ENCODE peak calls at places on chromosomes 4 and X, in seven cellular contexts. M is K562, N is IMR-90, Q is HCT116, B is GM12878, K is HepG2, A is H1. G is an unnamed sample.

GRCh38 chr4:4344915-4345527 is 41.9 kb upstream of the NSG1 start:
- DNase-seq in M (no peak), N (no peak), Q (no peak), B (peak), K (no peak), A (no peak), G (no peak)

GRCh38 chr4:4694812-4695211 is 153.0 kb upstream of the STX18 start:
- DNase-seq in M (no peak), N (no peak), Q (no peak), B (no peak), K (peak), A (no peak), G (no peak)

GRCh38 chrX:154717824-154718223 is 33.1 kb downstream of the GAB3 start:
- DNase-seq in M (peak), N (peak), Q (no peak), B (no peak), K (no peak), A (no peak), G (no peak)

GRCh38 chrX:11261260-11261659 is 32.0 kb upstream of the AMELX start:
- DNase-seq in M (no peak), N (peak), Q (no peak), B (no peak), K (no peak), A (no peak), G (no peak)

GRCh38 chr4:124144302-124144701 is 568.2 kb downstream of the ANKRD50 start:
- DNase-seq in M (no peak), N (no peak), Q (no peak), B (no peak), K (no peak), A (no peak), G (peak)

GRCh38 chr4:186472948-186473347 is 82.4 kb downstream of the MTNR1A start:
- DNase-seq in M (no peak), N (peak), Q (peak), B (no peak), K (peak), A (no peak), G (no peak)

GRCh38 chr4:89303989-89304388 is 3.6 kb downstream of the GPRIN3 start:
- DNase-seq in M (no peak), N (no peak), Q (no peak), B (no peak), K (no peak), A (no peak), G (no peak)

GRCh38 chrX:40132751-40133150 is 35.0 kb upstream of the BCOR start:
- DNase-seq in M (peak), N (peak), Q (peak), B (no peak), K (no peak), A (no peak), G (peak)

GRCh38 chrX:34058005-34058404 is 74.1 kb downstream of the FAM47A start:
- DNase-seq in M (no peak), N (no peak), Q (no peak), B (no peak), K (no peak), A (peak), G (no peak)

GRCh38 chr4:3851211-3851610 is 85.0 kb downstream of the ADRA2C start:
- DNase-seq in M (no peak), N (peak), Q (no peak), B (no peak), K (no peak), A (no peak), G (no peak)

GRCh38 chr4:40731792-40732245 is 17.9 kb upstream of the NSUN7 start:
- DNase-seq in M (no peak), N (no peak), Q (no peak), B (no peak), K (peak), A (no peak), G (peak)

GRCh38 chr4:144948009-144948408 is 150.0 kb downstream of the ANAPC10 start:
- DNase-seq in M (no peak), N (no peak), Q (no peak), B (no peak), K (peak), A (no peak), G (no peak)

GRCh38 chr4:156970501-156971167 is 965 bp downstream of the PDGFC start:
- DNase-seq in M (no peak), N (peak), Q (no peak), B (no peak), K (peak), A (peak), G (peak)

GRCh38 chr4:73817341-73817740 is 19.1 kb upstream of the CXCL6 start:
- DNase-seq in M (no peak), N (no peak), Q (no peak), B (no peak), K (no peak), A (no peak), G (no peak)

GRCh38 chr4:1249731-1250526 is 999 bp upstream of the CTBP1 start:
- DNase-seq in M (peak), N (no peak), Q (no peak), B (no peak), K (peak), A (peak), G (peak)

GRCh38 chr4:165861378-165861777 is 11.7 kb upstream of the TLL1 start:
- DNase-seq in M (no peak), N (no peak), Q (no peak), B (no peak), K (no peak), A (no peak), G (no peak)

DNA sequence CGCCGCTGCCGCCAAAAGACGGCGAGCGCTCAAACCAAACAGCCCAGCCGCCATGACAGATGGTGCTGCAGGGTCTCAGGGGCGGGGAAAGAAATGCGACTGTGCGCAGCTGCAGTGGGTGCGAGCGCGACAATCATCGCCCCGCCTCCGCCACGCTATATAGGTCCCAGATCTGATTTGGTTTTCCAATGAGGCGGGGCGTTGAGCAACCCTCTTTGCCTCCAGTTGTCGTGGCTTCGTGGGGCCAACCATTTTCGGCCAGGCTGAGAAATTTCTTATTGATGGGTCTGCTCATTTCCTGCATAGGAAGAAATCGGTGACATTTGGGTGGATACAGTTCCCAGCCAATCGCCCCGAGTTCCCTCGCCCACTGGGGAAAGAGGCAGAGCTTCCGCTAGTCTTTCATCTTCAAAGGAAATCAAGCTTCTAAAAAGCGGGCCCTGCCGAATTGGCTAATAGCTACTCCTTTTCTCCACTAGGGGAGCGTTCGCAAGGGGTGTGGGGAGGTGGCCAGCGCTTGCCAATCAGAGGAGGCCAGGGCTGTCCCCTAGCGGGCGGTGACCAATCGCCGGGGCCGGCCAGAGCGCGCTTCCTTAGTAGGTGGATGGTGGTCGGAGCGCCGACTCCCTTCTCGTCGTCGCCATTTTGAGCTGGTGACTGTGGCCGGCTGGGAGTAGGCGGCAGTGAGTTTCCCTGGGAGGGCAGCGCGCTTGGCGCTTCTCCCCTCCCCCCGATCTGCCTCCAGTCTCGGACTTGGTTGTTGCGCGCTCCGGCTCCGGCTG is at the start of the genes NDUFB11 and RBM10:
- DNase-seq in M (peak), N (peak), Q (peak), B (peak), K (peak), A (peak), G (peak)
- TF ChIP-seq POLR2A in M (peak), N (peak), Q (no peak), B (peak), K (peak), A (peak), G (peak)

DNA sequence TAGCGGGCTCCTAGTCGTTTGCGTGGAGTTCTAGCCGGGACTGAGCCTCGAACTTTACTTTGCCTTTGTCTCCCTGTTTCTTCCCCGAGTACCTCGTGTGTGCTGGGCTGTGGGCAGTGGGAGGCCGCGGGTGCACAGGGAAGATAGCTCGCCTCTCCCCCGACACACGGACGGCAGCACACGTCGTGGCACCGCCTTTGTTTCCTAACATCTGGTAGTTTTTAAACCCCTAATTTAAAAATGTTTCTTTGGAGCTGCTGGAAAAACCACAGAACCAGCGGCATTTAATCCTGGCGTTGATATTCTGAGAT is 866 bp downstream of the RBM46 start:
- DNase-seq in M (no peak), N (no peak), Q (no peak), B (no peak), K (no peak), A (no peak), G (no peak)
- H2AFZ ChIP-seq in M (no peak), N (no peak), Q (no peak), B (no peak), K (no peak), A (peak), G (no peak)

GRCh38 chr4:38856046-38856445 is 571 bp downstream of the TLR6 start:
- DNase-seq in M (no peak), N (no peak), Q (no peak), B (peak), K (no peak), A (no peak), G (no peak)

GRCh38 chr4:38856524-38857337 is at the start of gene TLR6:
- DNase-seq in M (peak), N (peak), Q (peak), B (peak), K (peak), A (peak), G (peak)

GRCh38 chr4:38858097-38858420 is 1.4 kb upstream of the TLR6 start:
- DNase-seq in M (no peak), N (no peak), Q (no peak), B (no peak), K (no peak), A (no peak), G (no peak)

GRCh38 chr4:38859501-38859900 is 2.9 kb upstream of the TLR6 start:
- DNase-seq in M (no peak), N (no peak), Q (no peak), B (no peak), K (no peak), A (no peak), G (no peak)

DNA sequence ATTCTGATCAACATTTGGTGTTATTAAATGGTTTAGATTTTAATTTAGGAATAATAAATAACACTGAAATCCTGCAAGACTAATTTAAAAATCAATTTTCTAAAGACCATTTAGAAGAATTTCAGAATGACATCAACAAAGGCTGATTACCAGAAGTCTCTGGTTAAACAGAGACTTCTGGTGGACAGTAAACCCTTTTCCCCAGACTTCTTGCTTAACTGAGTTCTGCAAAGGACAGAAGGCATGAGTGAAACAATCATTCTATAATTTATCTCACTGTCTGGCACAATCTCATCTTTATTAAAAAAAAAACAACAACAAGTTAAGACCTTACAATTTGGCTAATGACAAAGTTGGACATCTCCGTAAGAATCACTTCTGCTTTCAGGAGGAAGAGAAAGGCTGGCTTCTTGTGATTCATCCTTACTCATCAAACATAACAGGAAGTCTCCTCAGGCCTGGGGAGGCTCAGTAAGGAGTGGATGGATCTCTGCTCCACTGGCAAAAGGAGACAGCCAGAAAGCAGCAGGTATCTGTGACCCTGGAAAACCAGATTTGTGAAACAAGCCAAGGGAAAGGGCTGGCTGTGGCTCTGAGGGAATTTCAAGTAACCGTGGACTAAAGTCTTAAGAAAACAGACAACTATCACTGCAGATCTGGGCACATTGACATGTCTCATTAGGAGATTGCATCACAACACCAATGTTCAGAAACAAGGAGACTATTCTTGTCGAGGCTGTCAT is 908 bp upstream of the TLR6 start:
- DNase-seq in M (no peak), N (peak), Q (peak), B (peak), K (no peak), A (no peak), G (peak)
- TF ChIP-seq POLR2A in M (peak), N (peak), Q (peak), B (peak), K (no peak), A (no peak), G (peak)

DNA sequence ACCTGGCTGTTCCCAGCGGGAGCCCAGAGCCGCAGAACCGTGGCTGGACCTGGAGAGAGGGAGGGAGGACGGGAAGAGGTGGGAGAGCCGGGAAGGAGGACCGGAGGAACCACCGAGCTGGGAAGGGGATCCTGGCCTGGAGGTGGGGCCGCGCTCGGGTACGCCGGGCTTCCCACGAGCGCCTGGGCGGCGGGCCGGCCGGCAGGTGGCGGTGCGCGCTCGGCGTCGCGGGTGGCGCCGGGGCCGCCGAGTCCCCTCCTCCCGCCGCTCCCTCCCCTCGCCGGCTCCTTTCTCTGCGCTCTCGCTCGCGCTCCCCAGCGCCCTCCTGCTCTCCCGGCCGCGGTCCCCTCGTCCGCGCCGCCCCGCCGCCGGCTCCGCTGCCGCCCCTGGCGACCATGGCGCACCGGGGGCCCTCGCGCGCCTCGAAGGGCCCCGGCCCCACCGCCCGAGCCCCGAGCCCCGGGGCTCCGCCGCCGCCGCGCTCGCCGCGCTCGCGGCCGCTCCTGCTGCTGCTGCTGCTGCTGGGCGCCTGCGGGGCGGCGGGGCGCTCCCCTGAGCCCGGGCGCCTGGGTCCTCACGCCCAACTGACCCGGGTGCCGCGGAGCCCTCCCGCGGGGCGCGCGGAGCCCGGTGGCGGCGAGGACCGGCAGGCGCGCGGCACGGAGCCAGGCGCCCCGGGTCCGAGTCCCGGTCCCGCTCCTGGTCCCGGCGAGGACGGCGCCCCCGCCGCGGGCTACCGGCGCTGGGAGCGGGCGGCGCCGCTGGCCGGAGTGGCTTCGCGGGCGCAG is at the start of gene SORCS2:
- DNase-seq in M (peak), N (peak), Q (no peak), B (no peak), K (peak), A (peak), G (peak)
- H2AFZ ChIP-seq in M (no peak), N (peak), Q (peak), B (no peak), K (no peak), A (peak), G (no peak)

GRCh38 chrX:71285929-71286328 is 2.5 kb downstream of the NONO start:
- DNase-seq in M (no peak), N (no peak), Q (no peak), B (no peak), K (no peak), A (no peak), G (no peak)

GRCh38 chrX:71282514-71283408 is 674 bp upstream of the NONO start:
- DNase-seq in M (no peak), N (peak), Q (peak), B (no peak), K (peak), A (peak), G (no peak)

GRCh38 chrX:71283409-71284143 is at the start of gene NONO:
- DNase-seq in M (peak), N (peak), Q (peak), B (peak), K (peak), A (peak), G (peak)
- TF ChIP-seq POLR2A in M (peak), N (peak), Q (no peak), B (peak), K (peak), A (peak), G (peak)

GRCh38 chrX:1894656-1895055 is 279.8 kb downstream of the ASMT start:
- DNase-seq in M (no peak), N (no peak), Q (no peak), B (no peak), K (no peak), A (no peak), G (no peak)

GRCh38 chrX:1895583-1895982 is 280.7 kb downstream of the ASMT start:
- DNase-seq in M (no peak), N (no peak), Q (no peak), B (no peak), K (no peak), A (no peak), G (no peak)

DNA sequence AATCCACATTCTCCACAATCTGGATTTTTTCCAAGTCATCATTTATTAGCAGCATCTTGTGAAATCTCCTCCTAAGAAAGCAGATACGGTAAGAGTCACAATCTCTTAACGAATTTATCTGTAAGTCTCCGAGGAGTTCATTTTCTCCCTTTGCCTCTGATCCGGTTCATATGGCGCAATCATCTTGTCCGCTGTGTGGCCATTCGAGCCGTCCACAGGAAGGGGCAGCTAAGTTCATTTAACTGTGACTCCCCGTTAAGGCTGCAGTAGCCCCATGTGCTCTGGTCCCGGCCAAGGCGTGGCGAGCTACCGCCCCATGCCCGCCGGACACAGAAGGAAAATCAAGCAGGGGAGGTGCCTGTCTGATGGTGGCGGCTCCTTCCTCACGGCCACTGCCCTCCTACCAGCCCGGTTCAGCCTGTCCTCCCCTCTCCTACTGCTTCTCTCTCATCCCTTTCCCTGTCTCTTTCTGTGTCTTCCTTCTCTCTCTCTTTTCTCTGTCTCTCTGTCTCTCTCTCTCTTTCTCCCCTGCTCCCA is 279.0 kb downstream of the ASMT start:
- DNase-seq in M (no peak), N (no peak), Q (no peak), B (no peak), K (no peak), A (no peak), G (no peak)
- H2AFZ ChIP-seq in M (no peak), N (no peak), Q (no peak), B (no peak), K (no peak), A (no peak), G (no peak)